ENCODE peak calls at places on chromosomes 6 and 20, in seven cellular contexts. J, H, Y, D, V, S and R are unnamed samples.
A peak's percentile ranks its signal among the peaks of the same experiment; 100 is the strongest.

GRCh38 chr6:20757761-20758160 is 223.5 kb downstream of the CDKAL1 start:
- DNase-seq in J (no peak), H (no peak), Y (peak; percentile 61), D (peak; percentile 63), V (peak; percentile 66), S (no peak), R (peak; percentile 65)

GRCh38 chr20:63740070-63740500 is 509 bp downstream of the SLC2A4RG start:
- DNase-seq in J (no peak), H (no peak), Y (peak; percentile 54), D (no peak), V (peak; percentile 25), S (no peak), R (peak; percentile 66)

GRCh38 chr6:16437984-16438383 is 199.6 kb downstream of the GMPR start:
- DNase-seq in J (no peak), H (no peak), Y (no peak), D (no peak), V (no peak), S (no peak), R (no peak)

GRCh38 chr20:21291026-21291425 is 12.1 kb upstream of the XRN2 start:
- DNase-seq in J (no peak), H (no peak), Y (peak; percentile 46), D (peak; percentile 12), V (peak; percentile 27), S (no peak), R (peak; percentile 65)

GRCh38 chr6:15096894-15097837 is 148.7 kb upstream of the JARID2 start:
- DNase-seq in J (no peak), H (no peak), Y (no peak), D (peak; percentile 7), V (peak; percentile 21), S (no peak), R (peak; percentile 1)

GRCh38 chr6:19838442-19839236 is 1.5 kb downstream of the ID4 start:
- DNase-seq in J (no peak), H (peak; percentile 95), Y (peak; percentile 52), D (peak; percentile 23), V (peak; percentile 46), S (peak; percentile 38), R (peak; percentile 60)

GRCh38 chr20:19749537-19749936 is 8.5 kb upstream of the RIN2 start:
- DNase-seq in J (no peak), H (no peak), Y (no peak), D (no peak), V (no peak), S (no peak), R (no peak)

GRCh38 chr20:2707353-2708072 is 14.9 kb downstream of the EBF4 start:
- DNase-seq in J (no peak), H (no peak), Y (no peak), D (no peak), V (no peak), S (no peak), R (no peak)

GRCh38 chr20:48025661-48026060 is 240.4 kb upstream of the SULF2 start:
- DNase-seq in J (no peak), H (no peak), Y (peak; percentile 63), D (peak; percentile 89), V (peak; percentile 89), S (peak; percentile 74), R (peak; percentile 76)

GRCh38 chr6:57313711-57314471 is 3.5 kb upstream of the PRIM2 start:
- DNase-seq in J (peak; percentile 66), H (no peak), Y (peak; percentile 97), D (peak; percentile 99), V (peak; percentile 99), S (peak; percentile 83), R (peak; percentile 99)

GRCh38 chr6:37777272-37777736 is 42.2 kb upstream of the ZFAND3 start:
- DNase-seq in J (no peak), H (no peak), Y (no peak), D (no peak), V (no peak), S (no peak), R (no peak)

GRCh38 chr6:10390495-10391298 is 24.2 kb downstream of the TFAP2A start:
- DNase-seq in J (no peak), H (no peak), Y (no peak), D (no peak), V (no peak), S (no peak), R (no peak)

GRCh38 chr20:21257192-21257591 is 45.9 kb upstream of the XRN2 start:
- DNase-seq in J (no peak), H (peak; percentile 25), Y (no peak), D (no peak), V (no peak), S (no peak), R (no peak)

GRCh38 chr20:20364016-20364746 is 3.7 kb upstream of the INSM1 start:
- DNase-seq in J (no peak), H (no peak), Y (no peak), D (no peak), V (no peak), S (no peak), R (no peak)

GRCh38 chr6:170057961-170058877 is 232.7 kb downstream of the DLL1 start:
- DNase-seq in J (no peak), H (no peak), Y (no peak), D (no peak), V (no peak), S (no peak), R (no peak)

GRCh38 chr6:170289108-170289931 is 1.6 kb downstream of the DLL1 start:
- DNase-seq in J (no peak), H (no peak), Y (no peak), D (no peak), V (no peak), S (no peak), R (peak; percentile 18)

GRCh38 chr20:22684072-22684762 is 99.8 kb upstream of the FOXA2 start:
- DNase-seq in J (no peak), H (peak; percentile 84), Y (peak; percentile 90), D (peak; percentile 18), V (peak; percentile 36), S (peak; percentile 56), R (peak; percentile 82)

GRCh38 chr20:63415418-63416108 is 54.4 kb upstream of the CHRNA4 start:
- DNase-seq in J (no peak), H (no peak), Y (no peak), D (no peak), V (no peak), S (no peak), R (no peak)

GRCh38 chr20:10861619-10862018 is 187.8 kb upstream of the JAG1 start:
- DNase-seq in J (no peak), H (peak; percentile 59), Y (peak; percentile 98), D (peak; percentile 66), V (peak; percentile 74), S (peak; percentile 71), R (no peak)

DNA sequence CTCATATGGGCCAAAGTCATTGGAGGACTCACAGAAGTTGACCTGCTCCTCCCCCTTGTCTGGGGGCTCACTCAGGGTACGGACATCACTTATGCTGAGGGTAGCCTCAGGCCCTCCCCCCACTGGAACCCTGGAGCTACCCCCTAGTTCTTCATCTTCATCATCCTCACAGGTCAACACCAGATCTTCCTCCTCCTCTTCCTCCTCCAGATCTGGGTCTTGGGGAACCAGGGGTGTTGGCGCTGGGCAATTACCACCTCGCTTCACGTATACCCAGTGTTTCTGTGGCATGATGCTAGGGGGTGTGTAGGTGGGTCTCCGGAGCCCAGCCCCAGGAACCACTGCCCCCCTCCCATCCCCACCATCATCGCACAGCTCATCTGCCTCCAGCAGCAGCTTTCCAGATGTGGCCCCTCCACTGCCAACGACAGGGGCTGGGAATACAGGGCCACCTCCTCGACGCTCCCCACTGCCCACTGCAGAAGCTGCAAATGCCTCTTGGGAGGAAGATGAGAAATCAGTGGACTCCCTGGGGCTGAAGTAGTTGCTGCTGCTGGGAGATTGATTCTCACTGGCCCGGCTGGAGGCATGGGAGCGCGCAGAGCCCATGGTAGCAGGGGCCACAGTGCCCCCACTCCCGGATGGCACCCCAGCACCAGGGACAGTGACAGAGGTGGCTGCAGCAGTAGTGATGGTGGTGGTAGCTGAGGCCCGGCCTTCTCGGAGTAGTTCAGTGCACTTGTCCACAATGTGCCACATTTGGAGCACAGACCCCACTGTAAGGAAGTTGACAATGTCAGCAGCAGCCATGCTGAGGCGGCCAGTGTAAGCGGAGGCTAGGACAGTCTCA is 1.6 kb downstream of the ZBTB22 start:
- DNase-seq in J (no peak), H (no peak), Y (no peak), D (no peak), V (no peak), S (no peak), R (no peak)
- H3K36me3 ChIP-seq in J (peaks cover 28% of the 10 kb centered on the region), H (peaks cover 25% of the 10 kb centered on the region), Y (peaks cover 12% of the 10 kb centered on the region), D (peaks cover 25% of the 10 kb centered on the region), V (peaks cover 14% of the 10 kb centered on the region), S (peaks cover 16% of the 10 kb centered on the region), R (peaks cover 13% of the 10 kb centered on the region)

GRCh38 chr20:58381627-58382026 is 7.4 kb upstream of the VAPB start:
- DNase-seq in J (no peak), H (no peak), Y (no peak), D (no peak), V (no peak), S (no peak), R (no peak)

GRCh38 chr20:58388882-58389323 is at the start of gene VAPB:
- DNase-seq in J (peak; percentile 50), H (peak; percentile 95), Y (peak; percentile 99), D (peak; percentile 82), V (peak; percentile 92), S (peak; percentile 85), R (peak; percentile 99)

GRCh38 chr20:58382096-58382495 is 6.9 kb upstream of the VAPB start:
- DNase-seq in J (no peak), H (no peak), Y (no peak), D (no peak), V (no peak), S (no peak), R (no peak)

GRCh38 chr20:58388028-58388601 is 914 bp upstream of the VAPB start:
- DNase-seq in J (no peak), H (no peak), Y (no peak), D (no peak), V (no peak), S (no peak), R (no peak)

DNA sequence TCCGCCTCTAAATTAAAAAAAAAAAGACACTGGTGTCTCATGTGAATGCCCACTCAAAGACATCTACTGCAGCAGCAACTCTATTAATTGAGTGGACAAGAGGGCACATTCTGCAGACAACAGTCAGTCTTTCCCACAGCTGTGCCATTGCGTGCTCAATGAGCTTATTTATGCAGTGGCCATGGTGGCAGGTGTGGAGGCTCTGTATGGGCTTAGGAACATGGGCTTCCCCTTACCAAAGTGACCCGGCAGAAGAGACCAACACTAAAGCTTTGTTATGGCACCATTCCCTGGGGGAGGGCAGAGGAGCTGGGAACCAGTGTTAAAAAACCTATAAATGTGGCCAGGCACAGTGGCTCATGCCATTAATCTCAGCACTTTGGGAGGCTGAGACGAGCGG is 4.2 kb upstream of the VAPB start:
- DNase-seq in J (no peak), H (no peak), Y (no peak), D (no peak), V (no peak), S (no peak), R (no peak)
- TF ChIP-seq EZH2 in J (no peak), H (no peak), Y (no peak), D (no peak), V (no peak), S (no peak), R (no peak)

GRCh38 chr6:43176423-43176786 is 5.3 kb downstream of the SRF start:
- DNase-seq in J (no peak), H (no peak), Y (no peak), D (no peak), V (no peak), S (no peak), R (no peak)
- H3K27ac ChIP-seq in J (no peak overlapping the region), H (no peak overlapping the region), Y (no peak overlapping the region), D (no peak overlapping the region), V (peak overlapping the region; percentile 99), S (no peak overlapping the region), R (peak overlapping the region; percentile 92)

DNA sequence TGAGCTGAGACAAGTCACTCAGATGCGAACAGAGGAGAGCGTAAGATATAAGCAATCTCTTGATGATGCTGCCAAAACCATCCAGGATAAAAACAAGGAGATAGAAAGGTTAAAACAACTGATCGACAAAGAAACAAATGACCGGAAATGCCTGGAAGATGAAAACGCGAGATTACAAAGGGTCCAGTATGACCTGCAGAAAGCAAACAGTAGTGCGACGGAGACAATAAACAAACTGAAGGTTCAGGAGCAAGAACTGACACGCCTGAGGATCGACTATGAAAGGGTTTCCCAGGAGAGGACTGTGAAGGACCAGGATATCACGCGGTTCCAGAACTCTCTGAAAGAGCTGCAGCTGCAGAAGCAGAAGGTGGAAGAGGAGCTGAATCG is 9.5 kb upstream of the SNRNP48 start:
- DNase-seq in J (no peak), H (peak; percentile 65), Y (no peak), D (no peak), V (no peak), S (no peak), R (no peak)
- H3K36me3 ChIP-seq in J (peaks cover 26% of the 10 kb centered on the region), H (peaks cover 96% of the 10 kb centered on the region), Y (peaks cover 79% of the 10 kb centered on the region), D (peaks cover 67% of the 10 kb centered on the region), V (no peaks in the 10 kb centered on the region), S (peaks cover 5% of the 10 kb centered on the region), R (peaks cover 92% of the 10 kb centered on the region)